ENCODE peak calls at places on chromosomes 3 and 15, in seven cellular contexts. P is GM23248; R is NCI-H1092 treated with DMSO at 0.1 percent for 48 hours; D is H9; Z is Right ventricle myocardium inferior; S is stimulated activated CD4-positive, alpha-beta T cell treated with anti-CD3 and anti-CD28 coated beads, Interleukin-2, amount 100 ng/mL, for 48 hours; L is naive thymus-derived CD8-positive, alpha-beta T cell. M is an unnamed sample.

GRCh38 chr3:104606812-104607211 is 759.9 kb upstream of the ALCAM start:
- DNase-seq in D (no peak), L (no peak), P (no peak), R (no peak), S (no peak), Z (no peak), M (no peak)

GRCh38 chr3:165446555-165446954 is 250.4 kb upstream of the SLITRK3 start:
- DNase-seq in P (no peak), D (no peak), Z (no peak), S (no peak), R (no peak), L (no peak), M (no peak)

GRCh38 chr15:65824941-65825544 is 33.0 kb upstream of the DENND4A start:
- DNase-seq in S (no peak), Z (no peak), L (no peak), R (no peak), D (no peak), P (peak), M (no peak)

GRCh38 chr3:24662449-24663345 is 168.0 kb upstream of the THRB start:
- DNase-seq in L (no peak), D (no peak), S (no peak), Z (no peak), P (no peak), R (no peak), M (no peak)

GRCh38 chr3:106425021-106425420 is 556.2 kb upstream of the CBLB start:
- DNase-seq in D (no peak), L (no peak), S (no peak), Z (no peak), P (peak), R (no peak), M (no peak)

GRCh38 chr3:118907909-118908308 is 126.7 kb downstream of the IGSF11 start:
- DNase-seq in Z (no peak), S (no peak), L (no peak), R (no peak), D (no peak), P (no peak), M (no peak)

GRCh38 chr3:32686713-32687112 is 1.7 kb downstream of the CNOT10 start:
- DNase-seq in Z (no peak), L (no peak), R (no peak), S (no peak), P (peak), D (no peak), M (no peak)

GRCh38 chr3:40940651-40941050 is 258.7 kb upstream of the CTNNB1 start:
- DNase-seq in Z (no peak), S (no peak), P (no peak), D (no peak), L (no peak), R (no peak), M (no peak)

GRCh38 chr3:58591496-58592133 is 14.4 kb upstream of the FAM107A start:
- DNase-seq in P (peak), L (no peak), S (no peak), Z (no peak), D (no peak), R (no peak), M (no peak)

M was measured in NCI-H1048.